ENCODE peak calls at places on chromosomes 13 and 19, in nine cellular contexts. I, L, D, X, C, G, T, F and V are unnamed samples.

GRCh38 chr13:49441846-49442245 is 2.0 kb downstream of the CAB39L start:
- DNase-seq in I (no peak), L (no peak), D (no peak), X (no peak), C (no peak), G (no peak), T (no peak), F (no peak), V (peak)

GRCh38 chr19:34310494-34310981 is 54.5 kb upstream of the GPI start:
- DNase-seq in I (no peak), L (no peak), D (no peak), X (peak), C (no peak), G (no peak), T (no peak), F (no peak), V (no peak)

GRCh38 chr19:5850743-5851293 is 431 bp downstream of the FUT3 start:
- DNase-seq in I (no peak), L (no peak), D (no peak), X (peak), C (no peak), G (no peak), T (no peak), F (peak), V (peak)

GRCh38 chr19:13615890-13616289 is 109.6 kb upstream of the CACNA1A start:
- DNase-seq in I (no peak), L (no peak), D (no peak), X (no peak), C (no peak), G (no peak), T (no peak), F (no peak), V (no peak)

GRCh38 chr13:34179481-34179880 is 361.5 kb downstream of the RFC3 start:
- DNase-seq in I (peak), L (no peak), D (no peak), X (no peak), C (no peak), G (no peak), T (no peak), F (no peak), V (no peak)

GRCh38 chr19:6414033-6414643 is 10.5 kb downstream of the KHSRP start:
- DNase-seq in I (peak), L (no peak), D (no peak), X (no peak), C (no peak), G (no peak), T (no peak), F (peak), V (no peak)

GRCh38 chr13:20353973-20354372 is 121.9 kb upstream of the GJB6 start:
- DNase-seq in I (no peak), L (peak), D (no peak), X (no peak), C (no peak), G (no peak), T (no peak), F (no peak), V (peak)

GRCh38 chr13:29707876-29708543 is 112.5 kb upstream of the SLC7A1 start:
- DNase-seq in I (peak), L (peak), D (peak), X (no peak), C (no peak), G (peak), T (peak), F (peak), V (peak)

GRCh38 chr13:50645092-50645491 is 198.4 kb downstream of the DLEU7 start:
- DNase-seq in I (no peak), L (no peak), D (no peak), X (no peak), C (no peak), G (no peak), T (no peak), F (no peak), V (peak)

GRCh38 chr19:4343845-4344713 is 717 bp downstream of the MPND start:
- DNase-seq in I (no peak), L (no peak), D (peak), X (no peak), C (no peak), G (peak), T (no peak), F (no peak), V (no peak)

GRCh38 chr19:2170219-2170618 is 6.5 kb downstream of the DOT1L start:
- DNase-seq in I (peak), L (no peak), D (no peak), X (no peak), C (no peak), G (no peak), T (no peak), F (no peak), V (no peak)

GRCh38 chr19:50870417-50871089 is 2.7 kb upstream of the KLK2 start:
- DNase-seq in I (peak), L (no peak), D (peak), X (no peak), C (no peak), G (peak), T (no peak), F (peak), V (no peak)

GRCh38 chr13:83691966-83692365 is 190.3 kb downstream of the SLITRK1 start:
- DNase-seq in I (no peak), L (no peak), D (no peak), X (no peak), C (no peak), G (no peak), T (no peak), F (no peak), V (peak)

GRCh38 chr19:13700621-13701020 is 63.7 kb upstream of the MRI1 start:
- DNase-seq in I (no peak), L (no peak), D (no peak), X (no peak), C (no peak), G (no peak), T (no peak), F (no peak), V (no peak)

GRCh38 chr19:23665651-23666410 is 21.2 kb downstream of the ZNF675 start:
- DNase-seq in I (no peak), L (no peak), D (no peak), X (no peak), C (no peak), G (no peak), T (no peak), F (no peak), V (no peak)

GRCh38 chr19:49338023-49338677 is 2.9 kb downstream of the CD37 start:
- DNase-seq in I (peak), L (no peak), D (no peak), X (no peak), C (no peak), G (no peak), T (no peak), F (no peak), V (no peak)

GRCh38 chr19:35563207-35563829 is at the start of gene ATP4A:
- DNase-seq in I (no peak), L (no peak), D (no peak), X (no peak), C (no peak), G (no peak), T (no peak), F (no peak), V (no peak)

GRCh38 chr19:40594251-40594650 is 6.9 kb upstream of the LTBP4 start:
- DNase-seq in I (peak), L (peak), D (no peak), X (no peak), C (no peak), G (no peak), T (no peak), F (peak), V (no peak)

GRCh38 chr19:9945319-9945966 is 9.1 kb upstream of the OLFM2 start:
- DNase-seq in I (peak), L (peak), D (no peak), X (no peak), C (no peak), G (no peak), T (peak), F (peak), V (peak)

GRCh38 chr13:19150712-19151228 is 30.9 kb downstream of the TUBA3C start:
- DNase-seq in I (no peak), L (no peak), D (no peak), X (no peak), C (no peak), G (no peak), T (no peak), F (no peak), V (no peak)

GRCh38 chr19:41701401-41702075 is 6.9 kb upstream of the CEACAM5 start:
- DNase-seq in I (no peak), L (no peak), D (peak), X (no peak), C (no peak), G (peak), T (no peak), F (no peak), V (no peak)

GRCh38 chr13:49985129-49985528 is 11.7 kb upstream of the TRIM13 start:
- DNase-seq in I (no peak), L (no peak), D (no peak), X (peak), C (peak), G (no peak), T (no peak), F (no peak), V (no peak)

GRCh38 chr13:56932104-56932503 is 208.6 kb upstream of the PRR20A start:
- DNase-seq in I (no peak), L (no peak), D (no peak), X (no peak), C (no peak), G (no peak), T (no peak), F (no peak), V (no peak)

GRCh38 chr19:48918801-48919247 is 14.7 kb upstream of the DHDH start:
- DNase-seq in I (peak), L (peak), D (peak), X (no peak), C (no peak), G (no peak), T (no peak), F (peak), V (peak)

GRCh38 chr13:94556646-94557045 is 39.3 kb downstream of the TGDS start:
- DNase-seq in I (no peak), L (no peak), D (no peak), X (no peak), C (no peak), G (no peak), T (no peak), F (no peak), V (no peak)

GRCh38 chr13:24802074-24802473 is 38.1 kb downstream of the RNF17 start:
- DNase-seq in I (no peak), L (no peak), D (no peak), X (no peak), C (no peak), G (no peak), T (no peak), F (no peak), V (no peak)

GRCh38 chr19:52211926-52212571 is 22.2 kb downstream of the PPP2R1A start:
- DNase-seq in I (no peak), L (no peak), D (no peak), X (no peak), C (no peak), G (no peak), T (no peak), F (no peak), V (no peak)

GRCh38 chr19:18063463-18063862 is 23.3 kb downstream of the IL12RB1 start:
- DNase-seq in I (no peak), L (no peak), D (peak), X (no peak), C (no peak), G (peak), T (no peak), F (peak), V (no peak)

GRCh38 chr13:110399801-110400200 is 92.7 kb downstream of the COL4A2 start:
- DNase-seq in I (no peak), L (no peak), D (no peak), X (no peak), C (no peak), G (no peak), T (no peak), F (no peak), V (no peak)

GRCh38 chr13:27183561-27184147 is 12.0 kb upstream of the USP12 start:
- DNase-seq in I (no peak), L (no peak), D (no peak), X (no peak), C (no peak), G (no peak), T (no peak), F (no peak), V (peak)

GRCh38 chr19:58497634-58498170 is 14.1 kb downstream of the SLC27A5 start:
- DNase-seq in I (no peak), L (no peak), D (no peak), X (no peak), C (no peak), G (no peak), T (no peak), F (no peak), V (no peak)

GRCh38 chr19:38691938-38692457 is 44.5 kb downstream of the ACTN4 start:
- DNase-seq in I (peak), L (peak), D (no peak), X (no peak), C (no peak), G (no peak), T (no peak), F (peak), V (peak)

GRCh38 chr13:79405501-79405830 is 589 bp downstream of the RBM26 start:
- DNase-seq in I (no peak), L (no peak), D (no peak), X (no peak), C (no peak), G (no peak), T (peak), F (no peak), V (no peak)

GRCh38 chr19:47330466-47330869 is 1.5 kb upstream of the C5AR2 start:
- DNase-seq in I (peak), L (no peak), D (no peak), X (no peak), C (no peak), G (no peak), T (peak), F (no peak), V (no peak)

GRCh38 chr19:42117076-42117475 is 15.2 kb downstream of the POU2F2 start:
- DNase-seq in I (no peak), L (no peak), D (no peak), X (no peak), C (no peak), G (no peak), T (no peak), F (no peak), V (no peak)

GRCh38 chr13:28729541-28729940 is 10.8 kb upstream of the SLC46A3 start:
- DNase-seq in I (no peak), L (no peak), D (no peak), X (no peak), C (no peak), G (no peak), T (no peak), F (no peak), V (no peak)

GRCh38 chr13:39600766-39601165 is 2.2 kb downstream of the LHFPL6 start:
- DNase-seq in I (no peak), L (no peak), D (no peak), X (no peak), C (no peak), G (no peak), T (no peak), F (no peak), V (no peak)